ENCODE peak calls at places on chromosomes 12 and 14, in nine cellular contexts. L is psoas muscle; K is GM23248; E is Caco-2; A is dorsolateral prefrontal cortex; J is fibroblast of mammary gland; W is CD8-positive, alpha-beta memory T cell; T is retinal pigment epithelial cell; U is PC-3. P is an unnamed sample.

GRCh38 chr14:104404922-104405321 is 174.6 kb upstream of the C14orf180 start:
- DNase-seq in K (no peak), E (no peak), W (no peak), J (no peak), U (no peak), L (no peak), T (no peak), A (peak; percentile 12), P (no peak)

GRCh38 chr14:65281991-65282908 is 130.3 kb upstream of the FUT8 start:
- DNase-seq in W (peak; percentile 33), K (peak; percentile 77), J (peak; percentile 80), E (no peak), L (no peak), A (peak; percentile 78), T (peak; percentile 11), U (no peak), P (peak; percentile 93)

GRCh38 chr14:72479471-72479931 is 414.4 kb downstream of the DPF3 start:
- DNase-seq in T (peak; percentile 6), A (no peak), W (no peak), U (no peak), J (no peak), E (no peak), L (no peak), K (no peak), P (no peak)

GRCh38 chr12:11513288-11513687 is 117.9 kb upstream of the PRB2 start:
- DNase-seq in U (peak; percentile 36), J (peak; percentile 3), K (peak; percentile 35), A (no peak), T (no peak), L (no peak), W (no peak), E (peak; percentile 53), P (no peak)

GRCh38 chr12:128971802-128972201 is 118.5 kb downstream of the GLT1D1 start:
- DNase-seq in A (no peak), L (no peak), U (no peak), T (no peak), K (no peak), E (no peak), J (no peak), W (no peak), P (no peak)

GRCh38 chr14:56400426-56400825 is 179.2 kb upstream of the TMEM260 start:
- DNase-seq in E (no peak), T (no peak), J (no peak), L (no peak), W (no peak), K (no peak), A (no peak), U (peak; percentile 27), P (no peak)

GRCh38 chr12:51972849-51973273 is 21.4 kb downstream of the ACVR1B start:
- DNase-seq in A (no peak), K (peak; percentile 88), E (no peak), J (peak; percentile 89), T (peak; percentile 40), L (peak; percentile 36), W (no peak), U (no peak), P (peak; percentile 72)

GRCh38 chr12:119613319-119613936 is 19.9 kb downstream of the TMEM233 start:
- DNase-seq in A (no peak), U (peak; percentile 88), T (peak; percentile 98), K (peak; percentile 9), E (no peak), L (no peak), J (peak; percentile 53), W (no peak), P (no peak)

GRCh38 chr12:28135801-28136439 is 54.3 kb upstream of the CCDC91 start:
- DNase-seq in U (no peak), L (no peak), K (no peak), J (no peak), T (no peak), E (no peak), A (no peak), W (no peak), P (no peak)

GRCh38 chr14:104359969-104360442 is 219.6 kb upstream of the C14orf180 start:
- DNase-seq in T (no peak), E (no peak), U (no peak), W (no peak), A (peak; percentile 18), J (no peak), L (no peak), K (no peak), P (no peak)

GRCh38 chr12:12546314-12546772 is 16.3 kb downstream of the DUSP16 start:
- DNase-seq in A (no peak), K (no peak), W (no peak), U (peak; percentile 38), T (no peak), E (no peak), J (peak; percentile 17), L (no peak), P (no peak)

GRCh38 chr12:51229116-51229515 is 9.5 kb upstream of the DAZAP2 start:
- DNase-seq in U (no peak), T (no peak), A (no peak), K (no peak), J (no peak), W (no peak), L (no peak), E (no peak), P (no peak)

GRCh38 chr12:97312570-97313135 is 150.0 kb upstream of the RMST start:
- DNase-seq in W (no peak), E (no peak), U (peak; percentile 2), K (no peak), A (no peak), J (no peak), T (no peak), L (no peak), P (no peak)

GRCh38 chr12:120538281-120539156 is 4.4 kb downstream of the RNF10 start:
- DNase-seq in W (no peak), U (peak; percentile 94), T (peak; percentile 83), A (no peak), E (no peak), J (peak; percentile 61), L (peak; percentile 70), K (peak; percentile 72), P (peak; percentile 62)

GRCh38 chr14:84874436-84874835 is 655.5 kb upstream of the FLRT2 start:
- DNase-seq in T (no peak), L (no peak), W (no peak), J (no peak), U (no peak), E (no peak), K (no peak), A (no peak), P (no peak)

GRCh38 chr14:102055181-102055901 is 31.5 kb downstream of the HSP90AA1 start:
- DNase-seq in J (peak; percentile 64), K (peak; percentile 80), L (no peak), T (no peak), W (no peak), E (peak; percentile 56), A (no peak), U (no peak), P (peak; percentile 76)

GRCh38 chr14:64196668-64197411 is 97.3 kb downstream of the ESR2 start:
- DNase-seq in W (no peak), L (no peak), T (no peak), J (peak; percentile 26), K (peak; percentile 70), E (no peak), A (peak; percentile 87), U (no peak), P (peak; percentile 41)

GRCh38 chr12:120761581-120761980 is 36.0 kb downstream of the ACADS start:
- DNase-seq in L (no peak), A (no peak), J (peak; percentile 86), K (no peak), U (no peak), T (peak; percentile 90), W (no peak), E (no peak), P (peak; percentile 74)

GRCh38 chr14:91714805-91715204 is 17.1 kb downstream of the CATSPERB start:
- DNase-seq in T (no peak), K (no peak), J (no peak), U (no peak), W (peak; percentile 51), E (no peak), A (no peak), L (no peak), P (no peak)

GRCh38 chr12:130227641-130228040 is 65.4 kb downstream of the FZD10 start:
- DNase-seq in E (no peak), U (no peak), A (no peak), L (no peak), J (no peak), T (no peak), K (no peak), W (no peak), P (no peak)

GRCh38 chr12:54502485-54502884 is 4.9 kb downstream of the NCKAP1L start:
- DNase-seq in L (no peak), K (no peak), U (no peak), E (no peak), T (no peak), W (no peak), A (no peak), J (no peak), P (no peak)

GRCh38 chr12:54495327-54495726 is 2.2 kb upstream of the NCKAP1L start:
- DNase-seq in T (no peak), W (no peak), E (no peak), A (no peak), J (no peak), L (no peak), K (no peak), U (no peak), P (no peak)

GRCh38 chr12:54497883-54498282 is 331 bp downstream of the NCKAP1L start:
- DNase-seq in E (no peak), U (no peak), T (no peak), L (no peak), J (no peak), K (no peak), W (no peak), A (no peak), P (no peak)
- H3K4me3 ChIP-seq in E (no peak overlapping the region), U (no peak overlapping the region), T (no peak overlapping the region), L (peak overlapping the region; percentile 39), J (no peak overlapping the region), K (no peak overlapping the region), W (peak overlapping the region; percentile 80), A (peak overlapping the region; percentile 6), P (no peak overlapping the region)

GRCh38 chr12:48160807-48161206 is 3.5 kb upstream of the ASB8 start:
- DNase-seq in L (no peak), T (no peak), U (no peak), K (peak; percentile 20), J (no peak), A (no peak), E (no peak), W (no peak), P (peak; percentile 30)
- H3K4me3 ChIP-seq in L (no peak overlapping the region), T (no peak overlapping the region), U (no peak overlapping the region), K (no peak overlapping the region), J (no peak overlapping the region), A (no peak overlapping the region), E (no peak overlapping the region), W (no peak overlapping the region), P (no peak overlapping the region)

GRCh38 chr14:21059842-21060589 is 2.4 kb downstream of the RNASE8 start:
- DNase-seq in A (no peak), L (no peak), T (no peak), U (no peak), J (no peak), E (no peak), K (peak; percentile 45), W (no peak), P (peak; percentile 81)
- H3K4me3 ChIP-seq in A (no peak overlapping the region), L (no peak overlapping the region), T (no peak overlapping the region), U (no peak overlapping the region), J (no peak overlapping the region), E (no peak overlapping the region), K (no peak overlapping the region), W (no peak overlapping the region), P (no peak overlapping the region)

DNA sequence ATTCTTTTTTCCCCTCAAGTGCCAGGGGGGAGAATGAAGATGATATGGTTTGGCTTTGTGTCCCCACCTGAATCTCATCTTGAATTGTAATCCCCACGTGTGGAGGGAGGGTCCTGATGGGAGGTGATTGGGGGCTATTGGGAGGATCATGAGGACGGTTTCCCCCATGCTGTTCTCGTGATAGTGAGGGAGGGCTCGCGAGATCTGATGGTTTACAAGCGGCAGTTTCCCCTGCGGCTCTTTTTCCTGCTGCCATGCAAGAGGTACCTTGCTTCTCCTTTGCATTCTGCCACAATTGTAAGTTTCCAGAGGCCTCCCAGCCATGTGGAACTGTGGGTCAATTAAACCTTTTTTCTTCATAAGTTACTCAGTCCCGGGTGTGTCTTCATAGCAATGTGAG is 173.7 kb downstream of the CAND1 start:
- DNase-seq in E (no peak), T (no peak), W (no peak), J (no peak), A (no peak), L (no peak), U (no peak), K (no peak), P (no peak)
- H3K4me3 ChIP-seq in E (no peak overlapping the region), T (no peak overlapping the region), W (no peak overlapping the region), J (no peak overlapping the region), A (no peak overlapping the region), L (peak overlapping the region; percentile 56), U (no peak overlapping the region), K (no peak overlapping the region), P (no peak overlapping the region)